ENCODE peak calls at places on chromosomes 6 and 20, in seven cellular contexts. One of them, this sample, is unnamed.

GRCh38 chr6:16752206-16752867 is 8.9 kb downstream of the ATXN1 start:
- DNase-seq in IMR-90: peak
- DNase-seq in astrocyte of the spinal cord: peak
- DNase-seq in WERI-Rb-1: no peak
- DNase-seq in neural crest cell: no peak
- DNase-seq in GM23338: no peak
- DNase-seq in mesothelial cell of epicardium: no peak
- DNase-seq in this sample: no peak

GRCh38 chr20:18719426-18719825 is 94.2 kb upstream of the SCP2D1 start:
- DNase-seq in IMR-90: peak
- DNase-seq in astrocyte of the spinal cord: peak
- DNase-seq in WERI-Rb-1: no peak
- DNase-seq in neural crest cell: no peak
- DNase-seq in GM23338: no peak
- DNase-seq in mesothelial cell of epicardium: no peak
- DNase-seq in this sample: no peak

GRCh38 chr6:13814938-13815575 is 700 bp upstream of the MCUR1 start:
- DNase-seq in IMR-90: no peak
- DNase-seq in astrocyte of the spinal cord: peak
- DNase-seq in WERI-Rb-1: no peak
- DNase-seq in neural crest cell: no peak
- DNase-seq in GM23338: no peak
- DNase-seq in mesothelial cell of epicardium: no peak
- DNase-seq in this sample: no peak

GRCh38 chr20:18754030-18754659 is 59.4 kb upstream of the SCP2D1 start:
- DNase-seq in IMR-90: peak
- DNase-seq in astrocyte of the spinal cord: peak
- DNase-seq in WERI-Rb-1: no peak
- DNase-seq in neural crest cell: no peak
- DNase-seq in GM23338: no peak
- DNase-seq in mesothelial cell of epicardium: no peak
- DNase-seq in this sample: no peak

GRCh38 chr20:41475507-41475906 is 108.9 kb upstream of the EMILIN3 start:
- DNase-seq in IMR-90: no peak
- DNase-seq in astrocyte of the spinal cord: peak
- DNase-seq in WERI-Rb-1: no peak
- DNase-seq in neural crest cell: no peak
- DNase-seq in GM23338: no peak
- DNase-seq in mesothelial cell of epicardium: no peak
- DNase-seq in this sample: no peak

GRCh38 chr20:11047559-11047958 is 373.8 kb upstream of the JAG1 start:
- DNase-seq in IMR-90: no peak
- DNase-seq in astrocyte of the spinal cord: peak
- DNase-seq in WERI-Rb-1: no peak
- DNase-seq in neural crest cell: no peak
- DNase-seq in GM23338: no peak
- DNase-seq in mesothelial cell of epicardium: no peak
- DNase-seq in this sample: no peak

GRCh38 chr6:33719326-33719987 is 8.0 kb upstream of the UQCC2 start:
- DNase-seq in IMR-90: no peak
- DNase-seq in astrocyte of the spinal cord: no peak
- DNase-seq in WERI-Rb-1: no peak
- DNase-seq in neural crest cell: no peak
- DNase-seq in GM23338: no peak
- DNase-seq in mesothelial cell of epicardium: no peak
- DNase-seq in this sample: no peak

GRCh38 chr20:57080796-57081195 is 185.6 kb downstream of the BMP7 start:
- DNase-seq in IMR-90: no peak
- DNase-seq in astrocyte of the spinal cord: peak
- DNase-seq in WERI-Rb-1: no peak
- DNase-seq in neural crest cell: no peak
- DNase-seq in GM23338: no peak
- DNase-seq in mesothelial cell of epicardium: no peak
- DNase-seq in this sample: no peak

GRCh38 chr6:11525468-11526155 is 11.9 kb upstream of the TMEM170B start:
- DNase-seq in IMR-90: peak
- DNase-seq in astrocyte of the spinal cord: no peak
- DNase-seq in WERI-Rb-1: no peak
- DNase-seq in neural crest cell: no peak
- DNase-seq in GM23338: no peak
- DNase-seq in mesothelial cell of epicardium: no peak
- DNase-seq in this sample: no peak

GRCh38 chr20:45782890-45783289 is 8.8 kb downstream of the WFDC3 start:
- DNase-seq in IMR-90: peak
- DNase-seq in astrocyte of the spinal cord: no peak
- DNase-seq in WERI-Rb-1: no peak
- DNase-seq in neural crest cell: no peak
- DNase-seq in GM23338: no peak
- DNase-seq in mesothelial cell of epicardium: no peak
- DNase-seq in this sample: no peak

GRCh38 chr6:34305982-34306702 is 57.3 kb upstream of the SMIM29 start:
- DNase-seq in IMR-90: peak
- DNase-seq in astrocyte of the spinal cord: peak
- DNase-seq in WERI-Rb-1: peak
- DNase-seq in neural crest cell: no peak
- DNase-seq in GM23338: no peak
- DNase-seq in mesothelial cell of epicardium: no peak
- DNase-seq in this sample: no peak

GRCh38 chr6:111631930-111632460 is 26.3 kb upstream of the TRAF3IP2 start:
- DNase-seq in IMR-90: no peak
- DNase-seq in astrocyte of the spinal cord: no peak
- DNase-seq in WERI-Rb-1: no peak
- DNase-seq in neural crest cell: no peak
- DNase-seq in GM23338: peak
- DNase-seq in mesothelial cell of epicardium: no peak
- DNase-seq in this sample: no peak

GRCh38 chr20:62489940-62490263 is 14.1 kb upstream of the GATA5 start:
- DNase-seq in IMR-90: no peak
- DNase-seq in astrocyte of the spinal cord: no peak
- DNase-seq in WERI-Rb-1: no peak
- DNase-seq in neural crest cell: no peak
- DNase-seq in GM23338: no peak
- DNase-seq in mesothelial cell of epicardium: no peak
- DNase-seq in this sample: no peak

GRCh38 chr6:22906091-22906549 is 336.8 kb downstream of the HDGFL1 start:
- DNase-seq in IMR-90: no peak
- DNase-seq in astrocyte of the spinal cord: peak
- DNase-seq in WERI-Rb-1: no peak
- DNase-seq in neural crest cell: no peak
- DNase-seq in GM23338: peak
- DNase-seq in mesothelial cell of epicardium: no peak
- DNase-seq in this sample: no peak
- TF ChIP-seq CTCF in IMR-90: peak
- TF ChIP-seq CTCF in astrocyte of the spinal cord: peak
- TF ChIP-seq CTCF in WERI-Rb-1: peak
- TF ChIP-seq CTCF in neural crest cell: peak
- TF ChIP-seq CTCF in GM23338: peak
- TF ChIP-seq CTCF in mesothelial cell of epicardium: no peak
- TF ChIP-seq CTCF in this sample: peak

DNA sequence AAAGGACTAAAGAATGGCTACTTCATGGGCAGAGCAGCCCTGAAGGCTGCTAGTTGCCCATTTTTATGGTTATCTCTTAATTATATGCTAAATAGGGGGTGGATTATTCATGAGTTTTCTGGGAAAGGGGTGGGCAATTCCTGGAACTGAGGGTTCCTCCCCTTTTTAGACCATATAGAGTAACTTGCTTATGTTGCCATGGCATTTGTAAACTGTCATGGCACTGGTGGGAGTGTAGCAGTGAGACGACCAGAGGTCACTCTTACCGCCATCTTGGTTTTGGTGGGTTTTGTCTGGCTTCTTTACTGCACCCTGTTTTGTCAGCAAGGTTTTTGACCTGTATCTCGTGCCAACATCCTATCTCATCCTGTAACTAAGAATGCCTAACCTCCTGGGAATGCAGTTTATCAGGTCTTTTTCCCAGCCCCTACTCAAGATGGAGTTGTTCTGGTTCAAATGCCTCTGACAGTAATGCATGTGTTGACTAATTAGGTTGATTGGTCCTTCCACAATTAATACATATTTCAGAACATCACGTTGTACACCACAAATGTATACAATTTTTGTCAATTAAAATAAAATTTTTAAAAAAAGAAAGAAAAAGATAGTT is 139.5 kb downstream of the PDE7B start:
- DNase-seq in IMR-90: no peak
- DNase-seq in astrocyte of the spinal cord: no peak
- DNase-seq in WERI-Rb-1: no peak
- DNase-seq in neural crest cell: no peak
- DNase-seq in GM23338: no peak
- DNase-seq in mesothelial cell of epicardium: no peak
- DNase-seq in this sample: no peak
- TF ChIP-seq CTCF in IMR-90: no peak
- TF ChIP-seq CTCF in astrocyte of the spinal cord: no peak
- TF ChIP-seq CTCF in WERI-Rb-1: no peak
- TF ChIP-seq CTCF in neural crest cell: no peak
- TF ChIP-seq CTCF in GM23338: no peak
- TF ChIP-seq CTCF in mesothelial cell of epicardium: no peak
- TF ChIP-seq CTCF in this sample: no peak

GRCh38 chr6:26570027-26570809 is 26.5 kb upstream of the ABT1 start:
- DNase-seq in IMR-90: no peak
- DNase-seq in astrocyte of the spinal cord: no peak
- DNase-seq in WERI-Rb-1: no peak
- DNase-seq in neural crest cell: no peak
- DNase-seq in GM23338: no peak
- DNase-seq in mesothelial cell of epicardium: no peak
- DNase-seq in this sample: no peak

GRCh38 chr6:26563488-26563887 is 25.3 kb downstream of the HMGN4 start:
- DNase-seq in IMR-90: no peak
- DNase-seq in astrocyte of the spinal cord: no peak
- DNase-seq in WERI-Rb-1: no peak
- DNase-seq in neural crest cell: no peak
- DNase-seq in GM23338: no peak
- DNase-seq in mesothelial cell of epicardium: no peak
- DNase-seq in this sample: no peak

GRCh38 chr6:26571592-26572296 is 25.0 kb upstream of the ABT1 start:
- DNase-seq in IMR-90: peak
- DNase-seq in astrocyte of the spinal cord: peak
- DNase-seq in WERI-Rb-1: peak
- DNase-seq in neural crest cell: peak
- DNase-seq in GM23338: peak
- DNase-seq in mesothelial cell of epicardium: peak
- DNase-seq in this sample: peak

GRCh38 chr6:26569433-26569764 is 27.4 kb upstream of the ABT1 start:
- DNase-seq in IMR-90: no peak
- DNase-seq in astrocyte of the spinal cord: no peak
- DNase-seq in WERI-Rb-1: no peak
- DNase-seq in neural crest cell: no peak
- DNase-seq in GM23338: no peak
- DNase-seq in mesothelial cell of epicardium: no peak
- DNase-seq in this sample: no peak

DNA sequence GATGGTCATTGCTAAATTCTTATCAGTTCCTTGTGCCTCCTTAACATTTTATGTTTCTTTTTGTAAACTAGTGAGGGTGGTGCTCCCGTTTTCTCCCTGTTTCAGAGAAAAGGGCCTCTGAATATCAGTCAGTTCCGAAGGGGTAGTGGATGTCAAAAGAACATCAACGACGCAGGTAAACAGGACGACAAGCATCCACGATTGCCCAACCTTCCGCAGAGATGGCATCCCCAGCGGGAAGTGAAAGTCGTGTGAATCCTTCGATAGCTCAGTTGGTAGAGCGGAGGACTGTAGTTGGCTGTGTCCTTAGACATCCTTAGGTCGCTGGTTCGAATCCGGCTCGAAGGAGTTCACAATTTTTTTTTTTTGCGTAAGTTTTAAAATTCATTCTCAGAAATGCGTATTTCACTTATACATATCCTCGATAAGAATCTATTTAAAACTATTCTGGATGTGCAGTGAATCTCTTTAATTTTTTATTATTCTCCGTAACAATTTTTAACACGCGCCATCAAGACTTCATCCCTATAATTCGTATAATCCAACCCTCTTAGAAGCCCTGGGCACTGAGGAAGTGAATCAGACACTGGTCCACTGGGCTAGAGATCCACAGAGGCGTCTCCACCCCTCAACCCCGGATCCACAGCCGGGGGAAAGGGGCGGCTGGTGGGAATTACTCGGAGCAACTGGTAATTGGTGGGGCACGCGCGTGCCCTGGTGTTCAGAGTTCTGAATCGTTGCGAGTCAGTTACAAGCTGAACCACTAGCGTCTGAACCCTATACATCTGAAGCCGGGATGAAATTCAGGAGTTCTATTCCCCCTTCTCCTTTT is 27.9 kb upstream of the ABT1 start:
- DNase-seq in IMR-90: peak
- DNase-seq in astrocyte of the spinal cord: peak
- DNase-seq in WERI-Rb-1: peak
- DNase-seq in neural crest cell: peak
- DNase-seq in GM23338: peak
- DNase-seq in mesothelial cell of epicardium: peak
- DNase-seq in this sample: peak
- TF ChIP-seq CTCF in IMR-90: peak
- TF ChIP-seq CTCF in astrocyte of the spinal cord: peak
- TF ChIP-seq CTCF in WERI-Rb-1: peak
- TF ChIP-seq CTCF in neural crest cell: peak
- TF ChIP-seq CTCF in GM23338: peak
- TF ChIP-seq CTCF in mesothelial cell of epicardium: no peak
- TF ChIP-seq CTCF in this sample: peak

GRCh38 chr6:130794010-130794675 is 33.1 kb upstream of the SMLR1 start:
- DNase-seq in IMR-90: no peak
- DNase-seq in astrocyte of the spinal cord: no peak
- DNase-seq in WERI-Rb-1: no peak
- DNase-seq in neural crest cell: no peak
- DNase-seq in GM23338: no peak
- DNase-seq in mesothelial cell of epicardium: no peak
- DNase-seq in this sample: no peak

GRCh38 chr6:130783416-130784107 is 43.6 kb upstream of the SMLR1 start:
- DNase-seq in IMR-90: no peak
- DNase-seq in astrocyte of the spinal cord: no peak
- DNase-seq in WERI-Rb-1: no peak
- DNase-seq in neural crest cell: no peak
- DNase-seq in GM23338: no peak
- DNase-seq in mesothelial cell of epicardium: no peak
- DNase-seq in this sample: no peak

GRCh38 chr6:130794686-130795085 is 32.5 kb upstream of the SMLR1 start:
- DNase-seq in IMR-90: no peak
- DNase-seq in astrocyte of the spinal cord: no peak
- DNase-seq in WERI-Rb-1: no peak
- DNase-seq in neural crest cell: no peak
- DNase-seq in GM23338: no peak
- DNase-seq in mesothelial cell of epicardium: no peak
- DNase-seq in this sample: no peak

GRCh38 chr6:130787726-130788500 is 39.3 kb upstream of the SMLR1 start:
- DNase-seq in IMR-90: no peak
- DNase-seq in astrocyte of the spinal cord: no peak
- DNase-seq in WERI-Rb-1: no peak
- DNase-seq in neural crest cell: no peak
- DNase-seq in GM23338: no peak
- DNase-seq in mesothelial cell of epicardium: no peak
- DNase-seq in this sample: no peak

GRCh38 chr6:130788954-130789353 is 38.3 kb upstream of the SMLR1 start:
- DNase-seq in IMR-90: no peak
- DNase-seq in astrocyte of the spinal cord: no peak
- DNase-seq in WERI-Rb-1: no peak
- DNase-seq in neural crest cell: no peak
- DNase-seq in GM23338: peak
- DNase-seq in mesothelial cell of epicardium: no peak
- DNase-seq in this sample: no peak
- TF ChIP-seq CTCF in IMR-90: no peak
- TF ChIP-seq CTCF in astrocyte of the spinal cord: no peak
- TF ChIP-seq CTCF in WERI-Rb-1: no peak
- TF ChIP-seq CTCF in neural crest cell: no peak
- TF ChIP-seq CTCF in GM23338: peak
- TF ChIP-seq CTCF in mesothelial cell of epicardium: no peak
- TF ChIP-seq CTCF in this sample: no peak

This sample was measured in BE2C.